ENCODE peak calls at places on chromosomes 5 and 9, in seven cellular contexts. Z is DMS153; V is astrocyte; J is dorsolateral prefrontal cortex; K is activated T-cell treated with anti-CD3 and anti-CD28 coated beads, Interleukin-2, amount 50 U/mL, for 72 hours; F is mesendoderm; R is fibroblast of pulmonary artery. X is an unnamed sample.

GRCh38 chr5:167754501-167754941 is 536.9 kb upstream of the WWC1 start:
- DNase-seq in Z (no peak), V (peak), J (no peak), K (no peak), F (peak), R (no peak), X (no peak)

GRCh38 chr9:82038897-82039296 is 50.3 kb downstream of the SPATA31D1 start:
- DNase-seq in Z (no peak), V (no peak), J (no peak), K (no peak), F (no peak), R (no peak), X (no peak)

GRCh38 chr9:111853450-111853827 is 43.2 kb upstream of the UGCG start:
- DNase-seq in Z (no peak), V (no peak), J (no peak), K (no peak), F (no peak), R (no peak), X (no peak)

GRCh38 chr5:91301459-91301858 is 81.7 kb downstream of the ARRDC3 start:
- DNase-seq in Z (no peak), V (no peak), J (no peak), K (no peak), F (no peak), R (peak), X (no peak)

GRCh38 chr9:112007575-112008240 is 111.1 kb downstream of the UGCG start:
- DNase-seq in Z (no peak), V (peak), J (no peak), K (no peak), F (no peak), R (no peak), X (no peak)

GRCh38 chr5:135568923-135569360 is 9.8 kb downstream of the CXCL14 start:
- DNase-seq in Z (no peak), V (no peak), J (no peak), K (no peak), F (no peak), R (no peak), X (no peak)

GRCh38 chr5:159022178-159022556 is 77.5 kb downstream of the EBF1 start:
- DNase-seq in Z (no peak), V (peak), J (no peak), K (no peak), F (no peak), R (peak), X (no peak)

GRCh38 chr5:355379-355935 is 33.9 kb downstream of the AHRR start:
- DNase-seq in Z (no peak), V (no peak), J (no peak), K (no peak), F (no peak), R (no peak), X (no peak)

GRCh38 chr9:135783540-135784245 is 81.7 kb downstream of the KCNT1 start:
- DNase-seq in Z (no peak), V (no peak), J (no peak), K (no peak), F (no peak), R (no peak), X (no peak)

GRCh38 chr5:171494452-171495121 is 75.1 kb downstream of the FGF18 start:
- DNase-seq in Z (no peak), V (peak), J (no peak), K (no peak), F (peak), R (peak), X (no peak)

GRCh38 chr9:115373000-115373709 is 255.2 kb upstream of the TNC start:
- DNase-seq in Z (peak), V (peak), J (no peak), K (peak), F (peak), R (peak), X (peak)

GRCh38 chr9:137087409-137087925 is 682 bp downstream of the MAN1B1 start:
- DNase-seq in Z (no peak), V (no peak), J (no peak), K (no peak), F (no peak), R (no peak), X (no peak)

GRCh38 chr5:76475936-76476335 is 72.9 kb downstream of the IQGAP2 start:
- DNase-seq in Z (no peak), V (no peak), J (no peak), K (no peak), F (no peak), R (no peak), X (no peak)

GRCh38 chr9:131618071-131618479 is 72.8 kb downstream of the PRRT1B start:
- DNase-seq in Z (peak), V (no peak), J (no peak), K (no peak), F (no peak), R (peak), X (no peak)

GRCh38 chr9:37061763-37062162 is 27.7 kb upstream of the PAX5 start:
- DNase-seq in Z (no peak), V (no peak), J (no peak), K (no peak), F (no peak), R (peak), X (no peak)

GRCh38 chr5:115543365-115543700 is 1.2 kb downstream of the FEM1C start:
- DNase-seq in Z (no peak), V (no peak), J (no peak), K (no peak), F (no peak), R (no peak), X (no peak)

GRCh38 chr5:169609716-169610115 is 26.1 kb downstream of the SPDL1 start:
- DNase-seq in Z (no peak), V (peak), J (no peak), K (no peak), F (no peak), R (peak), X (no peak)

GRCh38 chr9:89408628-89409101 is 89.2 kb downstream of the SEMA4D start:
- DNase-seq in Z (no peak), V (no peak), J (no peak), K (peak), F (no peak), R (no peak), X (no peak)

GRCh38 chr9:125258832-125259534 is 2.6 kb upstream of the GAPVD1 start:
- DNase-seq in Z (no peak), V (no peak), J (no peak), K (no peak), F (no peak), R (no peak), X (no peak)

GRCh38 chr5:25190521-25191000 is 545.8 kb upstream of the CDH10 start:
- DNase-seq in Z (no peak), V (no peak), J (no peak), K (no peak), F (no peak), R (no peak), X (no peak)

GRCh38 chr5:55371145-55371544 is 63.4 kb downstream of the MTREX start:
- DNase-seq in Z (no peak), V (no peak), J (no peak), K (no peak), F (no peak), R (no peak), X (no peak)

GRCh38 chr5:109125755-109126429 is 283.9 kb downstream of the PJA2 start:
- DNase-seq in Z (no peak), V (no peak), J (no peak), K (no peak), F (no peak), R (no peak), X (no peak)

GRCh38 chr9:73073337-73074175 is 78.1 kb upstream of the ANXA1 start:
- DNase-seq in Z (no peak), V (peak), J (no peak), K (no peak), F (no peak), R (no peak), X (no peak)

GRCh38 chr5:53039855-53040254 is 50.7 kb downstream of the ITGA2 start:
- DNase-seq in Z (no peak), V (no peak), J (no peak), K (no peak), F (no peak), R (no peak), X (no peak)

GRCh38 chr9:72351538-72352453 is 13.2 kb downstream of the ZFAND5 start:
- DNase-seq in Z (no peak), V (peak), J (no peak), K (no peak), F (no peak), R (peak), X (no peak)

GRCh38 chr5:145158654-145159199 is 676.4 kb downstream of the PRELID2 start:
- DNase-seq in Z (no peak), V (no peak), J (no peak), K (no peak), F (peak), R (no peak), X (no peak)

GRCh38 chr5:142303576-142303975 is 21.2 kb downstream of the SPRY4 start:
- DNase-seq in Z (no peak), V (peak), J (no peak), K (no peak), F (no peak), R (peak), X (no peak)

GRCh38 chr9:22054076-22054475 is 45.0 kb upstream of the CDKN2B start:
- DNase-seq in Z (no peak), V (no peak), J (no peak), K (no peak), F (no peak), R (no peak), X (no peak)

GRCh38 chr5:134003957-134004625 is 684 bp downstream of the VDAC1 start:
- DNase-seq in Z (no peak), V (peak), J (peak), K (peak), F (peak), R (peak), X (peak)

GRCh38 chr5:131171276-131171815 is 602 bp downstream of the LYRM7 start:
- DNase-seq in Z (no peak), V (no peak), J (no peak), K (peak), F (peak), R (no peak), X (no peak)

GRCh38 chr5:9441610-9442009 is 104.3 kb downstream of the SEMA5A start:
- DNase-seq in Z (no peak), V (no peak), J (no peak), K (no peak), F (no peak), R (no peak), X (no peak)

GRCh38 chr9:130837644-130838043 is 2.6 kb downstream of the ABL1 start:
- DNase-seq in Z (no peak), V (no peak), J (no peak), K (no peak), F (no peak), R (no peak), X (no peak)

GRCh38 chr9:136527721-136528710 is 17.8 kb downstream of the NOTCH1 start:
- DNase-seq in Z (peak), V (no peak), J (no peak), K (no peak), F (no peak), R (no peak), X (peak)

GRCh38 chr9:94817291-94818195 is 91.0 kb downstream of the AOPEP start:
- DNase-seq in Z (no peak), V (no peak), J (no peak), K (no peak), F (no peak), R (no peak), X (no peak)

X was measured in GM20000.